ENCODE peak calls at places on chromosomes 6 and 20, in four cellular contexts. One of them, this sample, is unnamed.

GRCh38 chr6:80594461-80594860 is 488.0 kb downstream of the BCKDHB start:
- DNase-seq in body of pancreas: no peak
- DNase-seq in fibroblast of lung: peak; percentile 24
- DNase-seq in IMR-90: peak; percentile 28
- DNase-seq in this sample: no peak

GRCh38 chr6:30357678-30358339 is 12.9 kb downstream of the RPP21 start:
- DNase-seq in body of pancreas: peak; percentile 64
- DNase-seq in fibroblast of lung: peak; percentile 64
- DNase-seq in IMR-90: peak; percentile 74
- DNase-seq in this sample: peak; percentile 12

GRCh38 chr6:43970913-43971775 is 156.1 kb downstream of the MRPL14 start:
- DNase-seq in body of pancreas: peak; percentile 89
- DNase-seq in fibroblast of lung: peak; percentile 23
- DNase-seq in IMR-90: peak; percentile 46
- DNase-seq in this sample: no peak

GRCh38 chr20:51749674-51750036 is 18.5 kb downstream of the ATP9A start:
- DNase-seq in body of pancreas: peak; percentile 37
- DNase-seq in fibroblast of lung: peak; percentile 74
- DNase-seq in IMR-90: peak; percentile 79
- DNase-seq in this sample: no peak

GRCh38 chr6:73262701-73263569 is at the start of gene KHDC1:
- DNase-seq in body of pancreas: peak; percentile 34
- DNase-seq in fibroblast of lung: peak; percentile 66
- DNase-seq in IMR-90: peak; percentile 54
- DNase-seq in this sample: peak; percentile 85

GRCh38 chr6:50962213-50962759 is 143.6 kb downstream of the TFAP2B start:
- DNase-seq in body of pancreas: no peak
- DNase-seq in fibroblast of lung: no peak
- DNase-seq in IMR-90: no peak
- DNase-seq in this sample: peak; percentile 21

GRCh38 chr20:21225215-21225947 is 77.8 kb upstream of the XRN2 start:
- DNase-seq in body of pancreas: no peak
- DNase-seq in fibroblast of lung: no peak
- DNase-seq in IMR-90: peak; percentile 44
- DNase-seq in this sample: no peak

GRCh38 chr20:23396961-23397620 is 24.2 kb downstream of the NAPB start:
- DNase-seq in body of pancreas: no peak
- DNase-seq in fibroblast of lung: peak; percentile 12
- DNase-seq in IMR-90: peak; percentile 21
- DNase-seq in this sample: no peak

GRCh38 chr6:11900662-11901598 is 111.2 kb upstream of the HIVEP1 start:
- DNase-seq in body of pancreas: no peak
- DNase-seq in fibroblast of lung: peak; percentile 20
- DNase-seq in IMR-90: no peak
- DNase-seq in this sample: no peak

GRCh38 chr6:37456126-37456525 is 23.1 kb downstream of the CMTR1 start:
- DNase-seq in body of pancreas: no peak
- DNase-seq in fibroblast of lung: peak; percentile 87
- DNase-seq in IMR-90: peak; percentile 88
- DNase-seq in this sample: no peak

GRCh38 chr20:3115190-3116107 is 30.9 kb upstream of the AVP start:
- DNase-seq in body of pancreas: peak; percentile 36
- DNase-seq in fibroblast of lung: peak; percentile 44
- DNase-seq in IMR-90: peak; percentile 59
- DNase-seq in this sample: peak; percentile 32

GRCh38 chr6:14743465-14744211 is 502.2 kb upstream of the JARID2 start:
- DNase-seq in body of pancreas: peak; percentile 61
- DNase-seq in fibroblast of lung: peak; percentile 99
- DNase-seq in IMR-90: peak; percentile 100
- DNase-seq in this sample: no peak

GRCh38 chr20:48107560-48107959 is 322.3 kb upstream of the SULF2 start:
- DNase-seq in body of pancreas: no peak
- DNase-seq in fibroblast of lung: peak; percentile 48
- DNase-seq in IMR-90: no peak
- DNase-seq in this sample: no peak

GRCh38 chr6:27332692-27333641 is 20.9 kb upstream of the POM121L2 start:
- DNase-seq in body of pancreas: peak; percentile 17
- DNase-seq in fibroblast of lung: peak; percentile 72
- DNase-seq in IMR-90: peak; percentile 71
- DNase-seq in this sample: peak; percentile 46

GRCh38 chr20:13042458-13042794 is 33.7 kb downstream of the SPTLC3 start:
- DNase-seq in body of pancreas: no peak
- DNase-seq in fibroblast of lung: no peak
- DNase-seq in IMR-90: no peak
- DNase-seq in this sample: no peak

GRCh38 chr20:45968801-45969711 is 2.9 kb downstream of the ZNF335 start:
- DNase-seq in body of pancreas: no peak
- DNase-seq in fibroblast of lung: peak; percentile 72
- DNase-seq in IMR-90: peak; percentile 81
- DNase-seq in this sample: no peak

GRCh38 chr6:105105094-105105493 is 74.7 kb downstream of the POPDC3 start:
- DNase-seq in body of pancreas: no peak
- DNase-seq in fibroblast of lung: no peak
- DNase-seq in IMR-90: no peak
- DNase-seq in this sample: no peak

GRCh38 chr20:42051935-42052334 is 433.8 kb upstream of the CHD6 start:
- DNase-seq in body of pancreas: no peak
- DNase-seq in fibroblast of lung: no peak
- DNase-seq in IMR-90: no peak
- DNase-seq in this sample: no peak

GRCh38 chr6:33672808-33673207 is 38.7 kb downstream of the UQCC2 start:
- DNase-seq in body of pancreas: peak; percentile 71
- DNase-seq in fibroblast of lung: peak; percentile 95
- DNase-seq in IMR-90: peak; percentile 95
- DNase-seq in this sample: no peak

GRCh38 chr6:168239374-168239773 is 80.2 kb downstream of the DACT2 start:
- DNase-seq in body of pancreas: no peak
- DNase-seq in fibroblast of lung: peak; percentile 6
- DNase-seq in IMR-90: no peak
- DNase-seq in this sample: no peak

GRCh38 chr6:138227316-138227781 is 9.1 kb upstream of the PBOV1 start:
- DNase-seq in body of pancreas: peak; percentile 66
- DNase-seq in fibroblast of lung: no peak
- DNase-seq in IMR-90: no peak
- DNase-seq in this sample: no peak

GRCh38 chr6:127216821-127217789 is 49.6 kb upstream of the RNF146 start:
- DNase-seq in body of pancreas: no peak
- DNase-seq in fibroblast of lung: no peak
- DNase-seq in IMR-90: no peak
- DNase-seq in this sample: no peak

GRCh38 chr6:43878127-43878634 is 108.2 kb downstream of the VEGFA start:
- DNase-seq in body of pancreas: no peak
- DNase-seq in fibroblast of lung: no peak
- DNase-seq in IMR-90: no peak
- DNase-seq in this sample: no peak

GRCh38 chr20:20084296-20084752 is 32.0 kb downstream of the CFAP61 start:
- DNase-seq in body of pancreas: no peak
- DNase-seq in fibroblast of lung: no peak
- DNase-seq in IMR-90: no peak
- DNase-seq in this sample: no peak

GRCh38 chr6:104771258-104771832 is 88.4 kb downstream of the HACE1 start:
- DNase-seq in body of pancreas: no peak
- DNase-seq in fibroblast of lung: peak; percentile 11
- DNase-seq in IMR-90: peak; percentile 44
- DNase-seq in this sample: peak; percentile 6

GRCh38 chr20:20411841-20412240 is 43.9 kb downstream of the INSM1 start:
- DNase-seq in body of pancreas: no peak
- DNase-seq in fibroblast of lung: no peak
- DNase-seq in IMR-90: no peak
- DNase-seq in this sample: no peak

GRCh38 chr20:24986436-24987015 is 6.0 kb downstream of the APMAP start:
- DNase-seq in body of pancreas: no peak
- DNase-seq in fibroblast of lung: no peak
- DNase-seq in IMR-90: no peak
- DNase-seq in this sample: no peak

GRCh38 chr6:132661906-132662305 is 2.9 kb upstream of the TAAR1 start:
- DNase-seq in body of pancreas: no peak
- DNase-seq in fibroblast of lung: no peak
- DNase-seq in IMR-90: no peak
- DNase-seq in this sample: no peak

GRCh38 chr6:109053285-109053684 is 41.4 kb downstream of the SESN1 start:
- DNase-seq in body of pancreas: no peak
- DNase-seq in fibroblast of lung: no peak
- DNase-seq in IMR-90: no peak
- DNase-seq in this sample: no peak

GRCh38 chr20:54025166-54025835 is 45.1 kb downstream of the BCAS1 start:
- DNase-seq in body of pancreas: no peak
- DNase-seq in fibroblast of lung: peak; percentile 89
- DNase-seq in IMR-90: no peak
- DNase-seq in this sample: no peak

GRCh38 chr6:18148304-18149025 is 6.4 kb downstream of the TPMT start:
- DNase-seq in body of pancreas: no peak
- DNase-seq in fibroblast of lung: peak; percentile 93
- DNase-seq in IMR-90: peak; percentile 91
- DNase-seq in this sample: no peak

GRCh38 chr6:132198896-132199295 is 202.4 kb downstream of the MOXD1 start:
- DNase-seq in body of pancreas: no peak
- DNase-seq in fibroblast of lung: peak; percentile 89
- DNase-seq in IMR-90: peak; percentile 87
- DNase-seq in this sample: no peak

GRCh38 chr6:6008648-6009421 is 2.1 kb upstream of the NRN1 start:
- DNase-seq in body of pancreas: peak; percentile 82
- DNase-seq in fibroblast of lung: no peak
- DNase-seq in IMR-90: no peak
- DNase-seq in this sample: peak; percentile 81

GRCh38 chr20:58714340-58714922 is 21.8 kb downstream of the NPEPL1 start:
- DNase-seq in body of pancreas: no peak
- DNase-seq in fibroblast of lung: no peak
- DNase-seq in IMR-90: no peak
- DNase-seq in this sample: no peak

GRCh38 chr6:149028767-149029405 is 282.1 kb downstream of the UST start:
- DNase-seq in body of pancreas: peak; percentile 85
- DNase-seq in fibroblast of lung: peak; percentile 87
- DNase-seq in IMR-90: peak; percentile 95
- DNase-seq in this sample: peak; percentile 34

GRCh38 chr6:20943036-20943627 is 408.9 kb downstream of the CDKAL1 start:
- DNase-seq in body of pancreas: no peak
- DNase-seq in fibroblast of lung: no peak
- DNase-seq in IMR-90: no peak
- DNase-seq in this sample: no peak

GRCh38 chr6:68876792-68877493 is 241.9 kb downstream of the ADGRB3 start:
- DNase-seq in body of pancreas: no peak
- DNase-seq in fibroblast of lung: peak; percentile 0
- DNase-seq in IMR-90: peak; percentile 4
- DNase-seq in this sample: peak; percentile 3
- TF ChIP-seq CTCF in body of pancreas: peak; percentile 27
- TF ChIP-seq CTCF in fibroblast of lung: peak; percentile 37
- TF ChIP-seq CTCF in IMR-90: peak; percentile 47
- TF ChIP-seq CTCF in this sample: peak; percentile 21

GRCh38 chr6:143792402-143793339 is 50.5 kb upstream of the LTV1 start:
- DNase-seq in body of pancreas: no peak
- DNase-seq in fibroblast of lung: peak; percentile 68
- DNase-seq in IMR-90: no peak
- DNase-seq in this sample: no peak
- H3K36me3 ChIP-seq in body of pancreas: no peaks in the 10 kb centered on the region
- H3K36me3 ChIP-seq in fibroblast of lung: peaks cover 1% of the 10 kb centered on the region
- H3K36me3 ChIP-seq in IMR-90: peaks cover 14% of the 10 kb centered on the region
- H3K36me3 ChIP-seq in this sample: no peaks in the 10 kb centered on the region

GRCh38 chr20:60634773-60635172 is 617.3 kb upstream of the CDH4 start:
- DNase-seq in body of pancreas: no peak
- DNase-seq in fibroblast of lung: no peak
- DNase-seq in IMR-90: no peak
- DNase-seq in this sample: no peak
- TF ChIP-seq CTCF in body of pancreas: no peak
- TF ChIP-seq CTCF in fibroblast of lung: no peak
- TF ChIP-seq CTCF in IMR-90: no peak
- TF ChIP-seq CTCF in this sample: no peak

DNA sequence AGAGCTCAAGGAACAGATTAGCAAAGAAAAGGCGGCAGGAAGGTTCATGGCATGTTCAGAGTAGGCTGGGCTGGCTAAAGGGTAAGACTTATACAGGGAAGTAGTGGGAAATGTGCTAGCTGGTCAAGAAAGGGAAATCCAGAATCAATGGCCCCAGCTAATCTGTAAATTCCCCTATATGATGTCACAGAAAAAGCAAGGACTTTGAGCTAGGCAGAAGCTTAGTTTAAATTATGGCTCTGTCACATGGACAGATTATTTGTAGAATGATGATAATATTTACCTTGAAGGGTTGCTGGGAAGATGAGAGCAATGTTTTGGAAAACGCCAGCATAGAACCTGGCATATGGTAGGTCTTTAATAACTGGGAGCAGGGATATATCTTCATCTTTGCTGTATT is 19.1 kb downstream of the CEP250 start:
- DNase-seq in body of pancreas: no peak
- DNase-seq in fibroblast of lung: no peak
- DNase-seq in IMR-90: no peak
- DNase-seq in this sample: no peak
- H3K36me3 ChIP-seq in body of pancreas: peaks cover 12% of the 10 kb centered on the region
- H3K36me3 ChIP-seq in fibroblast of lung: peaks cover 32% of the 10 kb centered on the region
- H3K36me3 ChIP-seq in IMR-90: peaks cover 52% of the 10 kb centered on the region
- H3K36me3 ChIP-seq in this sample: peaks cover 20% of the 10 kb centered on the region

GRCh38 chr6:3410385-3411360 is 46.2 kb downstream of the SLC22A23 start:
- DNase-seq in body of pancreas: peak; percentile 80
- DNase-seq in fibroblast of lung: peak; percentile 48
- DNase-seq in IMR-90: peak; percentile 57
- DNase-seq in this sample: no peak
- TF ChIP-seq CTCF in body of pancreas: peak; percentile 68
- TF ChIP-seq CTCF in fibroblast of lung: peak; percentile 78
- TF ChIP-seq CTCF in IMR-90: peak; percentile 66
- TF ChIP-seq CTCF in this sample: peak; percentile 69

GRCh38 chr20:4862661-4863060 is 138.6 kb downstream of the SLC23A2 start:
- DNase-seq in body of pancreas: no peak
- DNase-seq in fibroblast of lung: no peak
- DNase-seq in IMR-90: no peak
- DNase-seq in this sample: no peak
- H3K36me3 ChIP-seq in body of pancreas: no peaks in the 10 kb centered on the region
- H3K36me3 ChIP-seq in fibroblast of lung: peaks cover 5% of the 10 kb centered on the region
- H3K36me3 ChIP-seq in IMR-90: peaks cover 44% of the 10 kb centered on the region
- H3K36me3 ChIP-seq in this sample: peaks cover 9% of the 10 kb centered on the region

GRCh38 chr6:163951326-163951725 is 536.8 kb downstream of the QKI start:
- DNase-seq in body of pancreas: no peak
- DNase-seq in fibroblast of lung: no peak
- DNase-seq in IMR-90: no peak
- DNase-seq in this sample: no peak
- TF ChIP-seq CTCF in body of pancreas: no peak
- TF ChIP-seq CTCF in fibroblast of lung: no peak
- TF ChIP-seq CTCF in IMR-90: no peak
- TF ChIP-seq CTCF in this sample: no peak

GRCh38 chr20:44948107-44948506 is 12.1 kb downstream of the TOMM34 start:
- DNase-seq in body of pancreas: no peak
- DNase-seq in fibroblast of lung: no peak
- DNase-seq in IMR-90: no peak
- DNase-seq in this sample: no peak
- H3K36me3 ChIP-seq in body of pancreas: no peaks in the 10 kb centered on the region
- H3K36me3 ChIP-seq in fibroblast of lung: peaks cover 21% of the 10 kb centered on the region
- H3K36me3 ChIP-seq in IMR-90: peaks cover 47% of the 10 kb centered on the region
- H3K36me3 ChIP-seq in this sample: peaks cover 26% of the 10 kb centered on the region

This sample was measured in GM06990.